ENCODE peak calls at places on chromosomes 4 and X, in six cellular contexts. One of them, this sample, is unnamed.

GRCh38 chr4:11529625-11530201 is 101.0 kb upstream of the HS3ST1 start:
- DNase-seq in fibroblast of pulmonary artery: peak; percentile 67
- DNase-seq in foreskin fibroblast: peak; percentile 35
- DNase-seq in esophagus squamous epithelium: no peak
- DNase-seq in NT2/D1: no peak
- DNase-seq in GM12865: no peak
- DNase-seq in this sample: peak; percentile 75

GRCh38 chr4:34181311-34181808 is 2063.0 kb downstream of the ARAP2 start:
- DNase-seq in GM12865: no peak
- DNase-seq in esophagus squamous epithelium: no peak
- DNase-seq in NT2/D1: no peak
- DNase-seq in fibroblast of pulmonary artery: peak; percentile 94
- DNase-seq in foreskin fibroblast: peak; percentile 89
- DNase-seq in this sample: peak; percentile 95

GRCh38 chr4:95549246-95550138 is 719 bp upstream of the UNC5C start:
- DNase-seq in GM12865: peak; percentile 81
- DNase-seq in foreskin fibroblast: peak; percentile 1
- DNase-seq in NT2/D1: no peak
- DNase-seq in fibroblast of pulmonary artery: peak; percentile 58
- DNase-seq in esophagus squamous epithelium: no peak
- DNase-seq in this sample: peak; percentile 72

GRCh38 chrX:85037114-85037513 is 33.4 kb downstream of the APOOL start:
- DNase-seq in fibroblast of pulmonary artery: no peak
- DNase-seq in foreskin fibroblast: no peak
- DNase-seq in esophagus squamous epithelium: no peak
- DNase-seq in GM12865: no peak
- DNase-seq in NT2/D1: no peak
- DNase-seq in this sample: no peak

GRCh38 chr4:184100297-184100885 is 117.3 kb downstream of the ENPP6 start:
- DNase-seq in GM12865: peak; percentile 48
- DNase-seq in foreskin fibroblast: no peak
- DNase-seq in fibroblast of pulmonary artery: peak; percentile 25
- DNase-seq in esophagus squamous epithelium: no peak
- DNase-seq in NT2/D1: no peak
- DNase-seq in this sample: peak; percentile 24

GRCh38 chr4:102299708-102300107 is 45.6 kb downstream of the SLC39A8 start:
- DNase-seq in foreskin fibroblast: peak; percentile 16
- DNase-seq in esophagus squamous epithelium: no peak
- DNase-seq in fibroblast of pulmonary artery: peak; percentile 75
- DNase-seq in GM12865: peak; percentile 67
- DNase-seq in NT2/D1: no peak
- DNase-seq in this sample: peak; percentile 74

GRCh38 chr4:154467886-154468285 is 23.7 kb downstream of the DCHS2 start:
- DNase-seq in foreskin fibroblast: peak; percentile 51
- DNase-seq in NT2/D1: no peak
- DNase-seq in esophagus squamous epithelium: no peak
- DNase-seq in GM12865: no peak
- DNase-seq in fibroblast of pulmonary artery: no peak
- DNase-seq in this sample: no peak

GRCh38 chr4:106587558-106587957 is 219.0 kb upstream of the GIMD1 start:
- DNase-seq in GM12865: no peak
- DNase-seq in NT2/D1: no peak
- DNase-seq in foreskin fibroblast: peak; percentile 62
- DNase-seq in esophagus squamous epithelium: no peak
- DNase-seq in fibroblast of pulmonary artery: peak; percentile 80
- DNase-seq in this sample: peak; percentile 85

GRCh38 chrX:36978886-36979285 is 29.3 kb upstream of the FAM47C start:
- DNase-seq in GM12865: no peak
- DNase-seq in fibroblast of pulmonary artery: no peak
- DNase-seq in esophagus squamous epithelium: no peak
- DNase-seq in foreskin fibroblast: no peak
- DNase-seq in NT2/D1: no peak
- DNase-seq in this sample: no peak

DNA sequence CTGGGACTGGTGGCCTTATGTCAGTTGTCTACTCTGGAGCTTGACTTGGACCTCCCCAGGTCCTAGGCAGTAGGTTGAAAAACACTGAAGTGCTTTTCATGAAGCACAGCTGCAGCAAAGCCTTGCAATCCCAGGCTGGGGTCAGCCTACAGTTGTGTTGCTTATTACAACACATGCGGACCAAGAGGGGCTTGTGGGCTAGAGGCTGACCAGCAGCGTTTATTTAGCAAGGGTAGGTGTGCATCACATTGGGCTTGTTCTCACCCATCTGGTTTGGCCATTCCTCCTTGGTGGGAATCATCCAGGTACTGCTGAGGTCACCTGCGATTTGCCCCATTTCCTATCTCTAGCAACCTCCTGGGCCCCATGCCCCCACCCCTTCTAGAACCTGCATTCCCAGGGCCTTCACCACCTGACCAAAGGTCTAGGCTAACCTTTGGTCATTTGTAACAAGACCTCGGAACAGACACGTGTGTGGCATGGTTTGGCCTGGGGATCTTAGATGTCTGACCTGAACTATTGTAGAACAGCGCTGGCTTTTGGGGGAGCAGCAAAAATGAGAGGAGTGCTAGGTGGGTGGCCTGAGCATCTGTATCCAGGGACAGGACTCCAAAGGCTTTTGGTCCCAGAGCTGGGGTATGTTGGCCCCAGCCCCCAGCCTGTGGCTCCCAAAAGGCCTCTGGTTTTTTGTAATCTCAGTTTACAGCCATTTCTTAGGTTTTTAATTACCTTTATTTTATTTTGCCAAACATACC is 3.0 kb downstream of the RPL10 start:
- DNase-seq in esophagus squamous epithelium: no peak
- DNase-seq in GM12865: peak; percentile 68
- DNase-seq in fibroblast of pulmonary artery: no peak
- DNase-seq in foreskin fibroblast: peak; percentile 19
- DNase-seq in NT2/D1: no peak
- DNase-seq in this sample: peak; percentile 42
- H3K4me3 ChIP-seq in esophagus squamous epithelium: no peak overlapping the region
- H3K4me3 ChIP-seq in GM12865: no peak overlapping the region
- H3K4me3 ChIP-seq in fibroblast of pulmonary artery: no peak overlapping the region
- H3K4me3 ChIP-seq in foreskin fibroblast: no peak overlapping the region
- H3K4me3 ChIP-seq in NT2/D1: no peak overlapping the region
- H3K4me3 ChIP-seq in this sample: no peak overlapping the region

DNA sequence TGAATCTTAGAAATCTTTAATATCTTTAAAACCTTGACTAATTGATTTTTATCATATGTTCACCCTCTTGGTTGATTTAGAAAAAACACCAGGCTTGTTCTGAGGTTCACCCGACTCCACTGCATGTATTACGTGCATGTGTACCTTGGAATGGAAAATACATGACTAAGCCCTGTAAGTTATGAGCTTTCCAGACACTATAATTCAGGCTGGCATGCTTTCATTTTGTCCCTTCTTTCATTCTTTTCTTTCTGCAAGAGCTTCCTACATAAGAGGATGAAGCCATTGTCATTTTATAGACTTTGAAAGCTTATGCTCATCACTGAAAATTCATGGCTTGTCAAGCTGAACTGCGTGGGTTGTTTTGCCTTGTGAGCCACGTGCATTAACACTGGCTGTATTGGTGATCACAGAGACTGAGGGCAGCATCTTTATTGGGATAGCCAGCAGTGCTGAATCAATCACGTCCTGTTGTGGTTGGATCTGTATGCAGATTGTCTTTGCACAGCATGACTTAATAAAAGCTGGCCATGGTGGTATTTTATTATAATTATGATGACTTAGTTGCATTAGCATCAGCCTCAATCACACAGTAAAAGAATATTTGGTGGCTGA is 141.9 kb downstream of the SLIT2 start:
- DNase-seq in esophagus squamous epithelium: no peak
- DNase-seq in foreskin fibroblast: peak; percentile 19
- DNase-seq in GM12865: no peak
- DNase-seq in fibroblast of pulmonary artery: no peak
- DNase-seq in NT2/D1: no peak
- DNase-seq in this sample: peak; percentile 34
- H3K4me3 ChIP-seq in esophagus squamous epithelium: no peak overlapping the region
- H3K4me3 ChIP-seq in foreskin fibroblast: no peak overlapping the region
- H3K4me3 ChIP-seq in GM12865: no peak overlapping the region
- H3K4me3 ChIP-seq in fibroblast of pulmonary artery: no peak overlapping the region
- H3K4me3 ChIP-seq in NT2/D1: no peak overlapping the region
- H3K4me3 ChIP-seq in this sample: no peak overlapping the region

GRCh38 chr4:41256131-41256739 is 493 bp upstream of the UCHL1 start:
- DNase-seq in GM12865: no peak
- DNase-seq in foreskin fibroblast: no peak
- DNase-seq in esophagus squamous epithelium: no peak
- DNase-seq in NT2/D1: no peak
- DNase-seq in fibroblast of pulmonary artery: peak; percentile 49
- DNase-seq in this sample: peak; percentile 36

GRCh38 chr4:41257901-41258300 is 1.2 kb downstream of the UCHL1 start:
- DNase-seq in GM12865: no peak
- DNase-seq in NT2/D1: no peak
- DNase-seq in esophagus squamous epithelium: no peak
- DNase-seq in foreskin fibroblast: no peak
- DNase-seq in fibroblast of pulmonary artery: no peak
- DNase-seq in this sample: no peak

GRCh38 chr4:41258783-41259182 is 2.1 kb downstream of the UCHL1 start:
- DNase-seq in esophagus squamous epithelium: no peak
- DNase-seq in foreskin fibroblast: peak; percentile 57
- DNase-seq in fibroblast of pulmonary artery: peak; percentile 73
- DNase-seq in GM12865: peak; percentile 35
- DNase-seq in NT2/D1: no peak
- DNase-seq in this sample: peak; percentile 74

GRCh38 chr4:41257257-41257900 is 651 bp downstream of the UCHL1 start:
- DNase-seq in esophagus squamous epithelium: no peak
- DNase-seq in NT2/D1: no peak
- DNase-seq in GM12865: peak; percentile 79
- DNase-seq in foreskin fibroblast: no peak
- DNase-seq in fibroblast of pulmonary artery: peak; percentile 45
- DNase-seq in this sample: peak; percentile 49

GRCh38 chr4:41256740-41257256 is at the start of gene UCHL1:
- DNase-seq in GM12865: peak; percentile 93
- DNase-seq in NT2/D1: peak; percentile 86
- DNase-seq in fibroblast of pulmonary artery: peak; percentile 85
- DNase-seq in esophagus squamous epithelium: no peak
- DNase-seq in foreskin fibroblast: peak; percentile 68
- DNase-seq in this sample: peak; percentile 80
- H3K4me3 ChIP-seq in GM12865: peak within 1 kb of the TSS; percentile 62
- H3K4me3 ChIP-seq in NT2/D1: peak within 1 kb of the TSS; percentile 81
- H3K4me3 ChIP-seq in fibroblast of pulmonary artery: peak within 1 kb of the TSS; percentile 67
- H3K4me3 ChIP-seq in esophagus squamous epithelium: peak within 1 kb of the TSS; percentile 75
- H3K4me3 ChIP-seq in foreskin fibroblast: peak within 1 kb of the TSS; percentile 79
- H3K4me3 ChIP-seq in this sample: peak within 1 kb of the TSS; percentile 74

GRCh38 chr4:151540728-151541437 is 131.9 kb downstream of the FHIP1A start:
- DNase-seq in foreskin fibroblast: peak; percentile 84
- DNase-seq in esophagus squamous epithelium: no peak
- DNase-seq in NT2/D1: no peak
- DNase-seq in GM12865: no peak
- DNase-seq in fibroblast of pulmonary artery: peak; percentile 93
- DNase-seq in this sample: peak; percentile 95

GRCh38 chr4:151538963-151539362 is 130.0 kb downstream of the FHIP1A start:
- DNase-seq in GM12865: no peak
- DNase-seq in fibroblast of pulmonary artery: no peak
- DNase-seq in foreskin fibroblast: no peak
- DNase-seq in esophagus squamous epithelium: no peak
- DNase-seq in NT2/D1: no peak
- DNase-seq in this sample: no peak

GRCh38 chr4:151537726-151538125 is 128.8 kb downstream of the FHIP1A start:
- DNase-seq in esophagus squamous epithelium: no peak
- DNase-seq in fibroblast of pulmonary artery: peak; percentile 89
- DNase-seq in foreskin fibroblast: peak; percentile 28
- DNase-seq in GM12865: no peak
- DNase-seq in NT2/D1: no peak
- DNase-seq in this sample: peak; percentile 53

GRCh38 chr4:151541438-151542071 is 132.6 kb downstream of the FHIP1A start:
- DNase-seq in GM12865: no peak
- DNase-seq in fibroblast of pulmonary artery: peak; percentile 75
- DNase-seq in foreskin fibroblast: peak; percentile 79
- DNase-seq in esophagus squamous epithelium: no peak
- DNase-seq in NT2/D1: no peak
- DNase-seq in this sample: peak; percentile 86
- H3K4me3 ChIP-seq in GM12865: no peak overlapping the region
- H3K4me3 ChIP-seq in fibroblast of pulmonary artery: no peak overlapping the region
- H3K4me3 ChIP-seq in foreskin fibroblast: no peak overlapping the region
- H3K4me3 ChIP-seq in esophagus squamous epithelium: no peak overlapping the region
- H3K4me3 ChIP-seq in NT2/D1: no peak overlapping the region
- H3K4me3 ChIP-seq in this sample: peak overlapping the region; percentile 16

GRCh38 chr4:24604558-24605214 is 20.3 kb upstream of the DHX15 start:
- DNase-seq in NT2/D1: no peak
- DNase-seq in esophagus squamous epithelium: no peak
- DNase-seq in GM12865: no peak
- DNase-seq in foreskin fibroblast: no peak
- DNase-seq in fibroblast of pulmonary artery: no peak
- DNase-seq in this sample: peak; percentile 15
- H3K4me3 ChIP-seq in NT2/D1: no peak overlapping the region
- H3K4me3 ChIP-seq in esophagus squamous epithelium: no peak overlapping the region
- H3K4me3 ChIP-seq in GM12865: no peak overlapping the region
- H3K4me3 ChIP-seq in foreskin fibroblast: no peak overlapping the region
- H3K4me3 ChIP-seq in fibroblast of pulmonary artery: no peak overlapping the region
- H3K4me3 ChIP-seq in this sample: no peak overlapping the region

GRCh38 chr4:89055157-89056080 is 1.6 kb downstream of the FAM13A start:
- DNase-seq in GM12865: no peak
- DNase-seq in fibroblast of pulmonary artery: no peak
- DNase-seq in NT2/D1: no peak
- DNase-seq in esophagus squamous epithelium: no peak
- DNase-seq in foreskin fibroblast: no peak
- DNase-seq in this sample: no peak

GRCh38 chr4:89056292-89056952 is 563 bp downstream of the FAM13A start:
- DNase-seq in GM12865: no peak
- DNase-seq in fibroblast of pulmonary artery: no peak
- DNase-seq in esophagus squamous epithelium: no peak
- DNase-seq in foreskin fibroblast: no peak
- DNase-seq in NT2/D1: no peak
- DNase-seq in this sample: no peak

GRCh38 chr4:89056953-89057398 is at the start of gene FAM13A:
- DNase-seq in NT2/D1: peak; percentile 89
- DNase-seq in GM12865: peak; percentile 3
- DNase-seq in esophagus squamous epithelium: peak; percentile 3
- DNase-seq in fibroblast of pulmonary artery: peak; percentile 98
- DNase-seq in foreskin fibroblast: peak; percentile 89
- DNase-seq in this sample: peak; percentile 98

GRCh38 chr4:89049853-89050252 is 7.1 kb downstream of the FAM13A start:
- DNase-seq in foreskin fibroblast: no peak
- DNase-seq in fibroblast of pulmonary artery: no peak
- DNase-seq in esophagus squamous epithelium: no peak
- DNase-seq in GM12865: no peak
- DNase-seq in NT2/D1: no peak
- DNase-seq in this sample: no peak

GRCh38 chr4:89054627-89055026 is 2.4 kb downstream of the FAM13A start:
- DNase-seq in GM12865: no peak
- DNase-seq in NT2/D1: no peak
- DNase-seq in fibroblast of pulmonary artery: no peak
- DNase-seq in esophagus squamous epithelium: no peak
- DNase-seq in foreskin fibroblast: no peak
- DNase-seq in this sample: no peak
- H3K4me3 ChIP-seq in GM12865: no peak overlapping the region
- H3K4me3 ChIP-seq in NT2/D1: peak overlapping the region; percentile 15
- H3K4me3 ChIP-seq in fibroblast of pulmonary artery: no peak overlapping the region
- H3K4me3 ChIP-seq in esophagus squamous epithelium: no peak overlapping the region
- H3K4me3 ChIP-seq in foreskin fibroblast: no peak overlapping the region
- H3K4me3 ChIP-seq in this sample: no peak overlapping the region

DNA sequence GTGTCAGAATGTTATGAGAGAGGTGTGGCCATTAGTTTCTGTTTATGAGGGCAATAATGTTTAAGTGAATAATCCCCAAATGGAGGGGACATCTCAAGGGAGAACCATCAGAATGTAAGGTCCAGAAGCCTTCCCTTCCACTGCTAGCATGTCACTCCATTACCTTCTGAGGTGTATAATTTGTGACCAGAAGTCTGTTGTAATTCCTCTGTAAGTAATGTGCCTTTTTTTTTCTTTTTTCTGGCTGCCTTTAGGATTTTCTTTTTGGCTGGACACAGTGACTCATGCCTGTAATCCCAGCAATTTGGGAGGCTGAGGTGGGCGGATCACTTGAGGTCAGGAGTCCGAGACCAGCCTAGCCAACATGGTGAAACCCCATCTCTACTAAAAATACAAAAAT is 10.8 kb upstream of the COPS4 start:
- DNase-seq in foreskin fibroblast: no peak
- DNase-seq in NT2/D1: no peak
- DNase-seq in esophagus squamous epithelium: no peak
- DNase-seq in GM12865: no peak
- DNase-seq in fibroblast of pulmonary artery: no peak
- DNase-seq in this sample: no peak
- H3K4me3 ChIP-seq in foreskin fibroblast: no peak overlapping the region
- H3K4me3 ChIP-seq in NT2/D1: no peak overlapping the region
- H3K4me3 ChIP-seq in esophagus squamous epithelium: no peak overlapping the region
- H3K4me3 ChIP-seq in GM12865: no peak overlapping the region
- H3K4me3 ChIP-seq in fibroblast of pulmonary artery: no peak overlapping the region
- H3K4me3 ChIP-seq in this sample: no peak overlapping the region